ENCODE peak calls at places on chromosomes 6 and 20, in ten cellular contexts. L is upper lobe of left lung; I is HEK293T; P is activated T-cell treated with anti-CD3 and anti-CD28 coated beads for 48 hours; G is cardiac muscle cell; B is stimulated activated CD4-positive, alpha-beta T cell treated with anti-CD3 and anti-CD28 coated beads, Interleukin-4, amount 100 ng/mL, for 48 hours; O is HT1080; E is activated CD4-positive, CD25-positive, alpha-beta regulatory T cell treated with anti-CD3 and anti-CD28 coated beads, Interleukin-2, amount 50 U/mL, for 72 hours; A is ecto neural progenitor cell; S is sigmoid colon. T is an unnamed sample.

GRCh38 chr20:24609757-24610156 is 140.3 kb downstream of the SYNDIG1 start:
- DNase-seq in E (no peak), L (no peak), S (no peak), A (no peak), O (no peak), B (no peak), P (no peak), I (no peak), G (no peak), T (no peak)

GRCh38 chr20:1868856-1869255 is 26.4 kb upstream of the SIRPA start:
- DNase-seq in A (no peak), S (no peak), G (no peak), I (no peak), E (no peak), O (peak; percentile 16), L (no peak), P (no peak), B (no peak), T (no peak)

GRCh38 chr6:112030965-112031660 is 22.8 kb upstream of the CCN6 start:
- DNase-seq in S (no peak), E (no peak), I (no peak), A (no peak), P (no peak), L (no peak), G (no peak), B (no peak), O (no peak), T (no peak)

GRCh38 chr6:23089981-23090380 is 520.6 kb downstream of the HDGFL1 start:
- DNase-seq in S (no peak), O (no peak), P (no peak), E (no peak), B (no peak), G (no peak), I (no peak), A (no peak), L (no peak), T (no peak)

GRCh38 chr6:71400852-71401251 is 112.2 kb downstream of the OGFRL1 start:
- DNase-seq in S (no peak), L (no peak), G (no peak), P (no peak), I (no peak), B (no peak), E (no peak), O (no peak), A (no peak), T (no peak)

GRCh38 chr6:9405369-9405768 is 970.0 kb upstream of the SLC35B3 start:
- DNase-seq in I (no peak), A (no peak), L (no peak), E (no peak), B (no peak), O (peak; percentile 78), G (no peak), S (no peak), P (no peak), T (no peak)

GRCh38 chr6:17812311-17812710 is 105.6 kb upstream of the NUP153 start:
- DNase-seq in E (no peak), P (no peak), A (no peak), G (no peak), B (no peak), L (no peak), S (no peak), O (no peak), I (no peak), T (no peak)

GRCh38 chr20:52035498-52035897 is 156.1 kb downstream of the ZFP64 start:
- DNase-seq in A (no peak), E (no peak), S (no peak), B (no peak), P (no peak), G (no peak), L (no peak), I (no peak), O (no peak), T (no peak)

GRCh38 chr6:138577151-138577915 is 78.0 kb upstream of the NHSL1 start:
- DNase-seq in P (no peak), L (peak; percentile 66), I (peak; percentile 54), A (no peak), S (no peak), O (peak; percentile 29), G (peak; percentile 64), E (no peak), B (no peak), T (no peak)

GRCh38 chr6:100176321-100176950 is 182.4 kb upstream of the MCHR2 start:
- DNase-seq in S (no peak), O (peak; percentile 28), I (peak; percentile 27), E (no peak), P (no peak), G (peak; percentile 26), L (no peak), A (no peak), B (no peak), T (no peak)

T was measured in type B pancreatic cell.